ENCODE peak calls at places on chromosomes 1 and 21, in ten cellular contexts. U is endothelial cell of umbilical vein, H is NAMALWA, V is A549, F is tibial artery, Z is AML-193, Y is T-helper 1 cell, R is GM04504, D is T47D, I is nephron progenitor cell. P is an unnamed sample.
A peak's percentile ranks its signal among the peaks of the same experiment; 100 is the strongest.

GRCh38 chr1:64962447-64962846 is 3.9 kb downstream of the JAK1 start:
- DNase-seq in Z (no peak), Y (peak; percentile 74), F (no peak), R (no peak), H (peak; percentile 57), U (no peak), I (no peak), D (no peak), V (no peak), P (no peak)

GRCh38 chr1:196481616-196482015 is 126.6 kb downstream of the KCNT2 start:
- DNase-seq in F (no peak), H (no peak), R (no peak), I (no peak), V (no peak), D (no peak), U (no peak), Z (no peak), Y (no peak), P (no peak)

GRCh38 chr1:147169840-147170674 is 2.2 kb downstream of the PRKAB2 start:
- DNase-seq in F (no peak), Y (no peak), R (no peak), H (no peak), U (no peak), D (no peak), Z (no peak), I (no peak), V (no peak), P (no peak)

GRCh38 chr1:96487404-96487803 is 234.2 kb upstream of the PTBP2 start:
- DNase-seq in R (no peak), F (no peak), I (no peak), Y (no peak), V (no peak), U (peak; percentile 65), H (no peak), Z (no peak), D (no peak), P (peak; percentile 78)

GRCh38 chr1:99264201-99265021 is at the start of gene PLPPR4:
- DNase-seq in V (peak; percentile 2), D (no peak), H (no peak), U (peak; percentile 24), Z (no peak), F (peak; percentile 33), I (peak; percentile 83), R (peak; percentile 25), Y (no peak), P (no peak)

GRCh38 chr1:100360790-100361232 is 8.5 kb downstream of the CDC14A start:
- DNase-seq in Z (no peak), U (peak; percentile 75), H (no peak), I (no peak), F (peak; percentile 40), R (peak; percentile 24), Y (no peak), V (no peak), D (no peak), P (peak; percentile 21)

GRCh38 chr1:41695118-41695517 is 210.6 kb upstream of the EDN2 start:
- DNase-seq in I (no peak), F (peak; percentile 44), V (no peak), Z (peak; percentile 49), Y (no peak), H (no peak), U (no peak), D (no peak), R (no peak), P (no peak)

GRCh38 chr1:55214903-55215193 is 316 bp downstream of the USP24 start:
- DNase-seq in Z (no peak), Y (no peak), F (peak; percentile 24), V (peak; percentile 40), U (peak; percentile 49), H (no peak), I (peak; percentile 62), R (no peak), D (no peak), P (peak; percentile 9)

GRCh38 chr21:35520302-35520701 is 471.2 kb upstream of the RUNX1 start:
- DNase-seq in F (no peak), U (peak; percentile 33), I (no peak), R (no peak), H (no peak), Z (no peak), Y (no peak), V (no peak), D (no peak), P (no peak)

GRCh38 chr1:220368352-220369265 is 96.4 kb upstream of the RAB3GAP2 start:
- DNase-seq in D (peak; percentile 69), F (no peak), Y (no peak), H (no peak), Z (no peak), I (no peak), V (no peak), U (no peak), R (no peak), P (peak; percentile 43)

GRCh38 chr1:180042994-180043622 is 88.5 kb downstream of the CEP350 start:
- DNase-seq in H (no peak), D (no peak), Z (peak; percentile 31), R (peak; percentile 17), F (no peak), U (peak; percentile 64), Y (no peak), V (no peak), I (no peak), P (no peak)

GRCh38 chr1:170285027-170285426 is 139.3 kb downstream of the NTMT2 start:
- DNase-seq in I (peak; percentile 22), R (no peak), Z (no peak), Y (no peak), V (no peak), H (no peak), F (no peak), D (no peak), U (no peak), P (no peak)

GRCh38 chr1:246198141-246198820 is 308.8 kb downstream of the SMYD3 start:
- DNase-seq in R (peak; percentile 67), U (no peak), H (no peak), V (no peak), I (no peak), Y (no peak), F (no peak), Z (no peak), D (no peak), P (no peak)

GRCh38 chr1:41819069-41819468 is 99.7 kb downstream of the HIVEP3 start:
- DNase-seq in U (no peak), I (no peak), H (no peak), V (no peak), Z (no peak), R (no peak), D (no peak), F (no peak), Y (peak; percentile 11), P (no peak)

GRCh38 chr1:231493421-231494185 is 34.9 kb upstream of the TSNAX start:
- DNase-seq in Z (no peak), H (no peak), F (no peak), I (no peak), V (no peak), R (no peak), D (no peak), Y (peak; percentile 9), U (peak; percentile 62), P (peak; percentile 85)

P was measured in SK-MEL-5.